ENCODE peak calls at places on chromosomes 6 and 20, in nine cellular contexts. One of them, this sample, is unnamed.
A peak's percentile ranks its signal among the peaks of the same experiment; 100 is the strongest.

GRCh38 chr6:87815449-87815848 is 113.4 kb upstream of the AKIRIN2 start:
- DNase-seq in GM20000: no peak
- DNase-seq in HuH-7: no peak
- DNase-seq in neural crest cell: no peak
- DNase-seq in activated T-helper 1 cell treated with anti-CD3 and anti-CD28 coated beads, Interleukin-12 subunit alpha, Interleukin-12 subunit beta, Interleukin-2, Interleukin-4 antibody, amounts not matched to agents 30 ng/mL and 10 ng/mL and 1 ng/mL, durations not matched to agents 14 hours and 24 hours and 36 hours: no peak
- DNase-seq in Calu3: no peak
- DNase-seq in GM12878: no peak
- DNase-seq in HT1080: no peak
- DNase-seq in T-helper 1 cell: no peak
- DNase-seq in this sample: no peak

GRCh38 chr20:3380228-3381070 is 27.0 kb downstream of the DNAAF9 start:
- DNase-seq in GM20000: no peak
- DNase-seq in HuH-7: no peak
- DNase-seq in neural crest cell: no peak
- DNase-seq in activated T-helper 1 cell treated with anti-CD3 and anti-CD28 coated beads, Interleukin-12 subunit alpha, Interleukin-12 subunit beta, Interleukin-2, Interleukin-4 antibody, amounts not matched to agents 30 ng/mL and 10 ng/mL and 1 ng/mL, durations not matched to agents 14 hours and 24 hours and 36 hours: no peak
- DNase-seq in Calu3: no peak
- DNase-seq in GM12878: no peak
- DNase-seq in HT1080: no peak
- DNase-seq in T-helper 1 cell: no peak
- DNase-seq in this sample: no peak

GRCh38 chr6:36249010-36249409 is 20.9 kb upstream of the PNPLA1 start:
- DNase-seq in GM20000: no peak
- DNase-seq in HuH-7: peak; percentile 23
- DNase-seq in neural crest cell: no peak
- DNase-seq in activated T-helper 1 cell treated with anti-CD3 and anti-CD28 coated beads, Interleukin-12 subunit alpha, Interleukin-12 subunit beta, Interleukin-2, Interleukin-4 antibody, amounts not matched to agents 30 ng/mL and 10 ng/mL and 1 ng/mL, durations not matched to agents 14 hours and 24 hours and 36 hours: no peak
- DNase-seq in Calu3: no peak
- DNase-seq in GM12878: no peak
- DNase-seq in HT1080: peak; percentile 61
- DNase-seq in T-helper 1 cell: no peak
- DNase-seq in this sample: no peak

GRCh38 chr6:73942581-73942980 is 246.6 kb downstream of the CD109 start:
- DNase-seq in GM20000: no peak
- DNase-seq in HuH-7: no peak
- DNase-seq in neural crest cell: no peak
- DNase-seq in activated T-helper 1 cell treated with anti-CD3 and anti-CD28 coated beads, Interleukin-12 subunit alpha, Interleukin-12 subunit beta, Interleukin-2, Interleukin-4 antibody, amounts not matched to agents 30 ng/mL and 10 ng/mL and 1 ng/mL, durations not matched to agents 14 hours and 24 hours and 36 hours: no peak
- DNase-seq in Calu3: peak; percentile 9
- DNase-seq in GM12878: no peak
- DNase-seq in HT1080: peak; percentile 72
- DNase-seq in T-helper 1 cell: no peak
- DNase-seq in this sample: no peak

GRCh38 chr6:13278184-13278583 is 50.2 kb downstream of the TBC1D7 start:
- DNase-seq in GM20000: no peak
- DNase-seq in HuH-7: no peak
- DNase-seq in neural crest cell: no peak
- DNase-seq in activated T-helper 1 cell treated with anti-CD3 and anti-CD28 coated beads, Interleukin-12 subunit alpha, Interleukin-12 subunit beta, Interleukin-2, Interleukin-4 antibody, amounts not matched to agents 30 ng/mL and 10 ng/mL and 1 ng/mL, durations not matched to agents 14 hours and 24 hours and 36 hours: no peak
- DNase-seq in Calu3: no peak
- DNase-seq in GM12878: no peak
- DNase-seq in HT1080: peak; percentile 26
- DNase-seq in T-helper 1 cell: no peak
- DNase-seq in this sample: no peak

GRCh38 chr6:166317261-166318212 is 9.3 kb upstream of the PRR18 start:
- DNase-seq in GM20000: no peak
- DNase-seq in HuH-7: no peak
- DNase-seq in neural crest cell: no peak
- DNase-seq in activated T-helper 1 cell treated with anti-CD3 and anti-CD28 coated beads, Interleukin-12 subunit alpha, Interleukin-12 subunit beta, Interleukin-2, Interleukin-4 antibody, amounts not matched to agents 30 ng/mL and 10 ng/mL and 1 ng/mL, durations not matched to agents 14 hours and 24 hours and 36 hours: no peak
- DNase-seq in Calu3: no peak
- DNase-seq in GM12878: no peak
- DNase-seq in HT1080: no peak
- DNase-seq in T-helper 1 cell: no peak
- DNase-seq in this sample: no peak

GRCh38 chr6:42086046-42086664 is 35.8 kb downstream of the TAF8 start:
- DNase-seq in GM20000: no peak
- DNase-seq in HuH-7: no peak
- DNase-seq in neural crest cell: no peak
- DNase-seq in activated T-helper 1 cell treated with anti-CD3 and anti-CD28 coated beads, Interleukin-12 subunit alpha, Interleukin-12 subunit beta, Interleukin-2, Interleukin-4 antibody, amounts not matched to agents 30 ng/mL and 10 ng/mL and 1 ng/mL, durations not matched to agents 14 hours and 24 hours and 36 hours: no peak
- DNase-seq in Calu3: no peak
- DNase-seq in GM12878: no peak
- DNase-seq in HT1080: no peak
- DNase-seq in T-helper 1 cell: no peak
- DNase-seq in this sample: no peak

GRCh38 chr6:3162067-3162497 is 4.7 kb upstream of the TUBB2A start:
- DNase-seq in GM20000: no peak
- DNase-seq in HuH-7: no peak
- DNase-seq in neural crest cell: no peak
- DNase-seq in activated T-helper 1 cell treated with anti-CD3 and anti-CD28 coated beads, Interleukin-12 subunit alpha, Interleukin-12 subunit beta, Interleukin-2, Interleukin-4 antibody, amounts not matched to agents 30 ng/mL and 10 ng/mL and 1 ng/mL, durations not matched to agents 14 hours and 24 hours and 36 hours: no peak
- DNase-seq in Calu3: no peak
- DNase-seq in GM12878: no peak
- DNase-seq in HT1080: peak; percentile 28
- DNase-seq in T-helper 1 cell: no peak
- DNase-seq in this sample: no peak